ENCODE peak calls at places on chromosome 15, in six cellular contexts. D is CD4-positive, alpha-beta memory T cell; O is upper lobe of left lung; K is germinal center; N is RPMI7951; Z is K562. R is an unnamed sample.

GRCh38 chr15:42157981-42158765 is 1.7 kb upstream of the PLA2G4F start:
- DNase-seq in D (no peak), O (no peak), K (no peak), N (peak; percentile 75), Z (peak; percentile 73), R (no peak)

GRCh38 chr15:79540551-79540950 is 108.4 kb downstream of the MINAR1 start:
- DNase-seq in D (no peak), O (no peak), K (no peak), N (no peak), Z (peak; percentile 31), R (no peak)

GRCh38 chr15:79089890-79090486 is 592 bp downstream of the RASGRF1 start:
- DNase-seq in D (no peak), O (no peak), K (no peak), N (no peak), Z (no peak), R (no peak)

GRCh38 chr15:37046876-37047614 is 53.3 kb downstream of the MEIS2 start:
- DNase-seq in D (no peak), O (no peak), K (no peak), N (peak; percentile 11), Z (no peak), R (no peak)

GRCh38 chr15:74889882-74890768 is at the start of gene MPI:
- DNase-seq in D (peak; percentile 78), O (peak; percentile 96), K (peak; percentile 95), N (peak; percentile 78), Z (peak; percentile 91), R (peak; percentile 97)

GRCh38 chr15:31236184-31237041 is 90.2 kb upstream of the KLF13 start:
- DNase-seq in D (no peak), O (peak; percentile 84), K (peak; percentile 74), N (peak; percentile 98), Z (peak; percentile 50), R (no peak)

GRCh38 chr15:101323793-101324505 is 28.9 kb upstream of the SNRPA1 start:
- DNase-seq in D (no peak), O (no peak), K (no peak), N (no peak), Z (no peak), R (no peak)

GRCh38 chr15:75231836-75232235 is 26.3 kb upstream of the GOLGA6C start:
- DNase-seq in D (no peak), O (no peak), K (no peak), N (no peak), Z (no peak), R (no peak)

GRCh38 chr15:31489801-31490646 is 163.4 kb downstream of the KLF13 start:
- DNase-seq in D (peak; percentile 53), O (no peak), K (peak; percentile 77), N (peak; percentile 63), Z (peak; percentile 55), R (peak; percentile 47)

GRCh38 chr15:66939016-66939415 is 126.4 kb upstream of the SMAD3 start:
- DNase-seq in D (no peak), O (no peak), K (no peak), N (no peak), Z (no peak), R (no peak)

GRCh38 chr15:30933293-30933692 is 29.6 kb downstream of the FAN1 start:
- DNase-seq in D (no peak), O (no peak), K (no peak), N (no peak), Z (no peak), R (no peak)

GRCh38 chr15:45456212-45457106 is 66.1 kb downstream of the SLC30A4 start:
- DNase-seq in D (peak; percentile 75), O (peak; percentile 53), K (peak; percentile 24), N (peak; percentile 100), Z (peak; percentile 62), R (no peak)

GRCh38 chr15:36370051-36370734 is 209.2 kb upstream of the CDIN1 start:
- DNase-seq in D (no peak), O (no peak), K (no peak), N (no peak), Z (no peak), R (no peak)

GRCh38 chr15:99454941-99455795 is 110.6 kb upstream of the MEF2A start:
- DNase-seq in D (no peak), O (no peak), K (no peak), N (peak; percentile 98), Z (no peak), R (no peak)

GRCh38 chr15:67746022-67746421 is 79.3 kb upstream of the SKOR1 start:
- DNase-seq in D (no peak), O (no peak), K (no peak), N (no peak), Z (no peak), R (no peak)

GRCh38 chr15:62350744-62351143 is 185.7 kb upstream of the C2CD4B start:
- DNase-seq in D (no peak), O (peak; percentile 62), K (no peak), N (no peak), Z (no peak), R (no peak)

GRCh38 chr15:25408428-25408827 is 30.4 kb downstream of the UBE3A start:
- DNase-seq in D (no peak), O (no peak), K (no peak), N (no peak), Z (no peak), R (no peak)

GRCh38 chr15:63948436-63948835 is 97.8 kb downstream of the DAPK2 start:
- DNase-seq in D (no peak), O (no peak), K (no peak), N (no peak), Z (no peak), R (no peak)

GRCh38 chr15:27725733-27726132 is 373.4 kb downstream of the OCA2 start:
- DNase-seq in D (no peak), O (no peak), K (no peak), N (no peak), Z (no peak), R (no peak)

GRCh38 chr15:63104727-63105126 is 16.9 kb upstream of the LACTB start:
- DNase-seq in D (no peak), O (no peak), K (no peak), N (peak; percentile 61), Z (no peak), R (no peak)

GRCh38 chr15:40877691-40878090 is 3.7 kb upstream of the RHOV start:
- DNase-seq in D (no peak), O (no peak), K (no peak), N (no peak), Z (no peak), R (no peak)

GRCh38 chr15:78679089-78679511 is 38.1 kb upstream of the CHRNB4 start:
- DNase-seq in D (no peak), O (peak; percentile 50), K (no peak), N (no peak), Z (no peak), R (no peak)

R was measured in GM19239.